ENCODE peak calls at places on chromosome 16, in eight cellular contexts. C is right cardiac atrium; N is naive B cell; X is naive thymus-derived CD8-positive, alpha-beta T cell; H is T-cell; P is activated CD8-positive, alpha-beta memory T cell treated with anti-CD3 and anti-CD28 coated beads, Interleukin-2, amount 10 ng/mL, durations not matched to agents 7 days and 5 days; U is activated naive CD8-positive, alpha-beta T cell treated with anti-CD3 and anti-CD28 coated beads, Interleukin-2, amount 10 ng/mL, durations not matched to agents 7 days and 5 days; R is K562. W is an unnamed sample.

GRCh38 chr16:88977028-88977844 is at the start of gene CBFA2T3:
- ATAC-seq in X (no peak), P (no peak), C (peak), U (no peak), R (peak), N (peak), H (no peak), W (peak)

GRCh38 chr16:73066927-73067670 is 19.2 kb upstream of the ZFHX3 start:
- ATAC-seq in C (peak), X (no peak), R (no peak), H (no peak), P (no peak), N (no peak), U (no peak), W (no peak)

GRCh38 chr16:79651363-79651762 is 50.8 kb upstream of the MAF start:
- ATAC-seq in H (no peak), X (no peak), R (no peak), N (no peak), P (no peak), U (no peak), C (peak), W (no peak)

GRCh38 chr16:35186045-35186759 is 1726.8 kb downstream of the TP53TG3F start:
- ATAC-seq in X (no peak), P (no peak), U (no peak), N (no peak), H (no peak), C (no peak), R (no peak), W (no peak)

GRCh38 chr16:49837673-49838360 is 18.1 kb downstream of the ZNF423 start:
- ATAC-seq in R (peak), N (no peak), P (no peak), C (peak), X (no peak), H (no peak), U (no peak), W (no peak)

GRCh38 chr16:27421961-27422740 is 20.2 kb downstream of the IL21R start:
- ATAC-seq in P (no peak), U (no peak), C (no peak), N (no peak), H (no peak), X (no peak), R (no peak), W (no peak)

GRCh38 chr16:50666658-50667496 is 14.2 kb downstream of the SNX20 start:
- ATAC-seq in C (no peak), P (peak), X (peak), H (peak), R (no peak), U (peak), N (peak), W (peak)

GRCh38 chr16:87392823-87393679 is 915 bp downstream of the MAP1LC3B start:
- ATAC-seq in P (no peak), R (peak), X (no peak), N (no peak), C (no peak), H (no peak), U (no peak), W (peak)

GRCh38 chr16:20383106-20384029 is 21.2 kb downstream of the PDILT start:
- ATAC-seq in X (peak), U (peak), C (peak), H (peak), P (peak), R (peak), N (peak), W (peak)

GRCh38 chr16:57647136-57647875 is 18.9 kb downstream of the ADGRG1 start:
- ATAC-seq in H (no peak), U (no peak), R (no peak), C (peak), P (no peak), X (no peak), N (no peak), W (no peak)

GRCh38 chr16:23607740-23608139 is 11.6 kb upstream of the NDUFAB1 start:
- ATAC-seq in H (no peak), P (no peak), U (no peak), C (peak), N (no peak), X (no peak), R (no peak), W (no peak)

GRCh38 chr16:58043571-58044155 is 18.1 kb downstream of the MMP15 start:
- ATAC-seq in C (no peak), U (no peak), H (no peak), X (no peak), R (no peak), N (no peak), P (no peak), W (no peak)

GRCh38 chr16:88569614-88569984 is 604 bp upstream of the ZC3H18 start:
- ATAC-seq in N (peak), C (peak), X (peak), P (peak), U (peak), H (peak), R (peak), W (peak)

W was measured in stimulated activated memory B cell treated with anti-CD40 and anti-IgM and Interleukin-4, amounts not matched to agents 10 μg/mL and 1 μg/mL and 100 μg/mL, for 72 hours.